ENCODE peak calls at places on chromosomes 1 and 21, in five cellular contexts. G is HCT116, W is HepG2, P is GM12878, T is K562. C is an unnamed sample.

GRCh38 chr1:97693601-97694000 is 227.2 kb downstream of the DPYD start:
- DNase-seq in W (no peak), G (no peak), T (no peak), P (no peak), C (no peak)

GRCh38 chr1:223289621-223290020 is 74.4 kb downstream of the SUSD4 start:
- DNase-seq in W (no peak), P (no peak), G (no peak), T (no peak), C (no peak)

GRCh38 chr1:206143537-206144155 is 26.5 kb upstream of the AVPR1B start:
- DNase-seq in T (no peak), G (no peak), W (no peak), P (no peak), C (no peak)

GRCh38 chr1:28313710-28314510 is 14.9 kb upstream of the MED18 start:
- DNase-seq in G (peak; percentile 38), T (peak; percentile 42), P (no peak), W (peak; percentile 85), C (peak; percentile 23)

GRCh38 chr1:16618719-16619118 is 5.4 kb upstream of the NBPF1 start:
- DNase-seq in P (no peak), T (peak; percentile 62), W (no peak), G (no peak), C (no peak)

GRCh38 chr1:201982082-201982922 is at the start of gene RNPEP:
- DNase-seq in P (no peak), G (no peak), T (peak; percentile 97), W (peak; percentile 18), C (peak; percentile 85)

GRCh38 chr1:154736840-154737239 is 128.9 kb upstream of the ADAR start:
- DNase-seq in T (no peak), G (no peak), P (no peak), W (no peak), C (no peak)

GRCh38 chr1:163068716-163069115 is 445 bp upstream of the RGS4 start:
- DNase-seq in W (no peak), P (no peak), G (no peak), T (no peak), C (no peak)

GRCh38 chr1:116571215-116571919 is 541 bp upstream of the CD58 start:
- DNase-seq in W (no peak), G (no peak), P (no peak), T (no peak), C (no peak)

GRCh38 chr1:35192056-35192852 is 691 bp downstream of the SFPQ start:
- DNase-seq in G (no peak), W (peak; percentile 50), P (no peak), T (peak; percentile 83), C (peak; percentile 51)

GRCh38 chr1:90335566-90335965 is 340.7 kb downstream of the ZNF326 start:
- DNase-seq in P (no peak), T (no peak), W (no peak), G (no peak), C (no peak)

GRCh38 chr1:231383159-231383855 is 38.8 kb downstream of the EGLN1 start:
- DNase-seq in W (no peak), T (no peak), P (no peak), G (no peak), C (no peak)

GRCh38 chr1:17122449-17123194 is 3.4 kb upstream of the PADI2 start:
- DNase-seq in W (peak; percentile 27), P (no peak), G (no peak), T (no peak), C (no peak)

GRCh38 chr1:170175477-170175876 is 29.7 kb downstream of the NTMT2 start:
- DNase-seq in P (no peak), G (no peak), W (no peak), T (no peak), C (no peak)

GRCh38 chr1:85296980-85297379 is 20.5 kb upstream of the BCL10 start:
- DNase-seq in T (no peak), P (no peak), G (no peak), W (no peak), C (no peak)

GRCh38 chr1:248152056-248152827 is 7.3 kb downstream of the OR2M5 start:
- DNase-seq in T (no peak), W (no peak), P (no peak), G (no peak), C (no peak)

GRCh38 chr1:32421775-32422174 is 27.5 kb upstream of the BSDC1 start:
- DNase-seq in W (no peak), P (no peak), T (no peak), G (no peak), C (no peak)

GRCh38 chr1:29743931-29744330 is 507.6 kb downstream of the PTPRU start:
- DNase-seq in G (no peak), W (no peak), T (no peak), P (no peak), C (no peak)

GRCh38 chr1:245800901-245801605 is 646.3 kb downstream of the KIF26B start:
- DNase-seq in G (no peak), T (no peak), W (no peak), P (no peak), C (no peak)

GRCh38 chr1:115134850-115135484 is 45.7 kb upstream of the TSPAN2 start:
- DNase-seq in P (no peak), G (peak; percentile 22), T (no peak), W (no peak), C (peak; percentile 11)

GRCh38 chr1:15155760-15156743 is 2.5 kb downstream of the TMEM51 start:
- DNase-seq in W (no peak), G (no peak), P (peak; percentile 53), T (no peak), C (no peak)

GRCh38 chr1:15475737-15476314 is at the start of gene CELA2B:
- DNase-seq in G (no peak), T (no peak), W (no peak), P (no peak), C (no peak)

GRCh38 chr1:185193756-185194155 is 36.8 kb downstream of the SWT1 start:
- DNase-seq in W (no peak), P (no peak), G (no peak), T (no peak), C (no peak)

GRCh38 chr1:115337633-115338456 is at the start of gene NGF:
- DNase-seq in W (no peak), T (no peak), G (no peak), P (no peak), C (peak; percentile 2)

GRCh38 chr1:7387053-7387861 is 383.8 kb upstream of the VAMP3 start:
- DNase-seq in G (no peak), P (no peak), W (no peak), T (no peak), C (peak; percentile 35)

GRCh38 chr1:26677306-26678115 is 18.3 kb upstream of the ARID1A start:
- DNase-seq in W (peak; percentile 61), G (peak; percentile 94), T (peak; percentile 69), P (peak; percentile 87), C (peak; percentile 59)

GRCh38 chr1:29824478-29825273 is 588.4 kb downstream of the PTPRU start:
- DNase-seq in G (no peak), T (no peak), P (no peak), W (no peak), C (no peak)

DNA sequence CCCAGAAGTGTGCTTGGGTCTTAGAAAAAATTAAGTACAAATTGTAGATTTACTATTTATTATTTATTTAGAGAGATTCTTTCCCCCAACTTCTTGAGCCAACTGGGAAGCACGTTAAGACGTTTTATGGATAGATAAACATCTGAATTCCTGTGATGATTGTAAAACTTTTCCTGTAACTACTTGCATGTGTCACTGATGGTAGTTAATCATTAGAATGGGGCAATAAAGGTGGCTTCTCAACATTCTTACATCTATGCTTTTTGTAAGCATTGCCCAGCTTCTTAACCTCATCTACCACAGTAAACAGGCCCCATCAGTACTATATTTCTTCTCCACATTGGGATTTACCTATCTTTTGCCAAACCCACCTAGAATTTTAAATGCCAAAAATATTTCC is 559.8 kb downstream of the LMO4 start:
- DNase-seq in T (no peak), G (no peak), W (no peak), P (no peak), C (no peak)
- TF ChIP-seq JUND in T (no peak), G (no peak), W (no peak), P (no peak), C (no peak)

GRCh38 chr1:45485949-45486348 is 5.0 kb downstream of the TESK2 start:
- DNase-seq in P (no peak), T (no peak), W (no peak), G (no peak), C (no peak)
- TF ChIP-seq JUND in P (no peak), T (no peak), W (no peak), G (no peak), C (no peak)

GRCh38 chr21:43613755-43614638 is 45.3 kb downstream of the HSF2BP start:
- DNase-seq in G (no peak), T (peak; percentile 44), W (no peak), P (peak; percentile 45), C (no peak)

GRCh38 chr21:43608225-43608624 is 51.1 kb downstream of the HSF2BP start:
- DNase-seq in G (no peak), W (no peak), P (no peak), T (no peak), C (no peak)

GRCh38 chr21:43608664-43609063 is 50.6 kb downstream of the HSF2BP start:
- DNase-seq in P (no peak), G (no peak), T (no peak), W (no peak), C (no peak)

GRCh38 chr21:43609501-43610340 is 49.6 kb downstream of the HSF2BP start:
- DNase-seq in P (no peak), T (no peak), G (no peak), W (peak; percentile 89), C (peak; percentile 91)

DNA sequence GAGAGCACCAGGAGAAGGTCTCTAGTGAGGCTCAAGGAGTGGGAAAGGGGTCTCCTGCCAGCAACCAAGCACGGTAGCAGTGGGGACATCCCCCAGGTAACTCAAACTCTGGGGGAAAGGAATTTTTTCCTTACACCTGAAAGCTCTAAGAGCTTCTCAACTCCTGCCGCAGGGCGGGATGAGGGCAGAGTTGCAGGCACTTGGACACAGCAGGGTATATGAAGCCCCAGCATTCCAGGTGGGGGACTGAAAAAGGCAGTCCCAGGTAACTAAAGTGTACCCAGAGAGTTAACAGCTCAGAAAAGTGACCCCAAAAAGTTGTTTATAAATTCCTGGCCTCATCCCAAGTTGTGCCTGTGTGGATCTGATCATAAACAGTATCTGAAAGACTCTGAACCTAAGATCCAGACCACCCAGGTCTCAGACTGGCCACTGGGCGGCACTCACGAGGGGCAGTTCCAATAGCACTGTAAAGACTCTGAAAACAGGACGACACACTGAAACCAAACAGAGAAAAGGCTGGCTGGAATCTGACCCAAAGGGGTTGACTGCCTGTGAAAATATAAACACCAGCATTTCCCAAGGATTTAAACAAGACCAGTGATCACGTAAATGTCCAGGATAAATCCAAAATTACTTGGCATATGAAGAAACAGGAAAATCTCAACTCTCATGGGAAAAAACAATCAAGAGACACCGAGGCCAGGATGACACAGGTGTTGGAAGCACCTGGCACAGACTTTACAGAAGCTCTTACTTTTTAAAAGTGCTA is 47.5 kb downstream of the HSF2BP start:
- DNase-seq in W (peak; percentile 75), P (no peak), G (peak; percentile 59), T (peak; percentile 70), C (peak; percentile 31)
- TF ChIP-seq JUND in W (no peak), P (no peak), G (no peak), T (no peak), C (no peak)

DNA sequence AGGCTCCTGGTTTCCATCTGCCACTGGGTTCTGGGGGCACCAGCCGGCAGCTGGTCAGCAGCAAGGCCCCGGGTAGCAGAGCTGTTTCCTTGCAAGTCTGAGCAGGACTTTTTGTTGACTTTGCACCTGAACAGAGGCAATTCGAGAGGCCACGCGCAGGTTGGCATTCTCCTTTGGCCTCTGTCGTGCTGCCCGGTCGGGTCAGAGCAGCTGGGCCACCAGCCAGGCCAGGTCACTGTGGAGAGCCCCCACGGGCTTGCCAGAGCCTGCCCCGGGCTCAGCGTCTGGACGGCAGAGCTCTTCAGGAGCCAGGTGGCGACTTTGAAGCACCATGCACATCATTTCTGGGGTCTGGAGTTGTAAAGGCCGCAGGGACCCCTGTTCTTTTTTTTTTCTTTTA is 28.4 kb upstream of the TMEM52 start:
- DNase-seq in G (no peak), T (no peak), W (no peak), P (no peak), C (no peak)
- TF ChIP-seq JUND in G (no peak), T (no peak), W (no peak), P (no peak), C (no peak)